ENCODE peak calls at places on chromosomes 16 and 17, in eight cellular contexts. M is cardiac muscle cell, L is Panc1, Y is stomach, O is OCI-LY7, H is left ventricle myocardium inferior, X is heart right ventricle, K is uterus. A is an unnamed sample.

GRCh38 chr16:90022209-90023077 is 3.2 kb upstream of the DBNDD1 start:
- DNase-seq in M (no peak), L (peak; percentile 39), Y (peak; percentile 95), O (peak; percentile 84), H (peak; percentile 92), X (peak; percentile 93), K (peak; percentile 87), A (no peak)

GRCh38 chr16:84471316-84471715 is 33.1 kb downstream of the MEAK7 start:
- DNase-seq in M (no peak), L (no peak), Y (peak; percentile 22), O (no peak), H (no peak), X (no peak), K (no peak), A (no peak)

GRCh38 chr16:10405386-10405939 is 19.6 kb downstream of the ATF7IP2 start:
- DNase-seq in M (no peak), L (no peak), Y (no peak), O (no peak), H (no peak), X (peak; percentile 60), K (no peak), A (no peak)

GRCh38 chr16:67966549-67967182 is 1.8 kb downstream of the SLC12A4 start:
- DNase-seq in M (no peak), L (no peak), Y (no peak), O (no peak), H (no peak), X (peak; percentile 37), K (no peak), A (no peak)

GRCh38 chr16:78535098-78535497 is 435.6 kb downstream of the WWOX start:
- DNase-seq in M (no peak), L (no peak), Y (no peak), O (no peak), H (no peak), X (no peak), K (no peak), A (no peak)

GRCh38 chr16:50910698-50911025 is 168.8 kb downstream of the CYLD start:
- DNase-seq in M (no peak), L (no peak), Y (no peak), O (no peak), H (no peak), X (no peak), K (no peak), A (no peak)

GRCh38 chr16:55735120-55735781 is 79.5 kb downstream of the SLC6A2 start:
- DNase-seq in M (no peak), L (no peak), Y (no peak), O (no peak), H (no peak), X (no peak), K (no peak), A (no peak)

GRCh38 chr16:67915831-67916723 is 15.6 kb downstream of the CTRL start:
- DNase-seq in M (no peak), L (no peak), Y (peak; percentile 81), O (no peak), H (no peak), X (no peak), K (no peak), A (no peak)

GRCh38 chr17:16407911-16408588 is 7.3 kb upstream of the TRPV2 start:
- DNase-seq in M (peak; percentile 71), L (no peak), Y (peak; percentile 78), O (peak; percentile 70), H (peak; percentile 64), X (peak; percentile 73), K (peak; percentile 74), A (no peak)

GRCh38 chr17:73349138-73349537 is 37.3 kb upstream of the CDC42EP4 start:
- DNase-seq in M (no peak), L (no peak), Y (no peak), O (no peak), H (no peak), X (no peak), K (no peak), A (no peak)
- H3K27ac ChIP-seq in M (no peak overlapping the region), L (no peak overlapping the region), Y (peak overlapping the region; percentile 61), O (no peak overlapping the region), H (peak overlapping the region; percentile 23), X (peak overlapping the region; percentile 1), K (peak overlapping the region; percentile 78), A (no peak overlapping the region)

DNA sequence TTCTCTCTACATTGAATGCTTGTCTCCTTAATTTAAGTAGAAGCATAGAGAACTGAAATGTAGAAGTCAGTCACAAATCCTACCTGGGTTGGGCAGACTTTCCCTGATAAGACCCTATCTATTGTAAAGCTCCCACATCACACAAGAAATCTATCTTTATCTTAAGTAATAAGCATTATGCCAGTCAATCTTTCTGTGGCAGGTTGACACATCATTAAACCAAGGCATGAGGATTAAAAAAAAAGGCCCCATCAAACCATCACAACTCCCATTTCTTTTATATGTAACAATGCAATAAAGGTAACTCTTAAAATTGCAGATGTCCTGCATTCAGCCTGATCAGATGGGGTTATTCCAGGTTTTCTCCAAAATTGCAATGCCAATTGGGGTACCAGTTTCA is 311.8 kb downstream of the TOX3 start:
- DNase-seq in M (no peak), L (no peak), Y (no peak), O (no peak), H (no peak), X (no peak), K (no peak), A (no peak)
- H3K27ac ChIP-seq in M (no peak overlapping the region), L (no peak overlapping the region), Y (no peak overlapping the region), O (no peak overlapping the region), H (no peak overlapping the region), X (no peak overlapping the region), K (no peak overlapping the region), A (no peak overlapping the region)

GRCh38 chr17:9229160-9229825 is 208.0 kb downstream of the NTN1 start:
- DNase-seq in M (no peak), L (no peak), Y (no peak), O (no peak), H (no peak), X (no peak), K (no peak), A (no peak)
- H3K27ac ChIP-seq in M (no peak overlapping the region), L (no peak overlapping the region), Y (no peak overlapping the region), O (no peak overlapping the region), H (no peak overlapping the region), X (no peak overlapping the region), K (peak overlapping the region; percentile 89), A (no peak overlapping the region)

DNA sequence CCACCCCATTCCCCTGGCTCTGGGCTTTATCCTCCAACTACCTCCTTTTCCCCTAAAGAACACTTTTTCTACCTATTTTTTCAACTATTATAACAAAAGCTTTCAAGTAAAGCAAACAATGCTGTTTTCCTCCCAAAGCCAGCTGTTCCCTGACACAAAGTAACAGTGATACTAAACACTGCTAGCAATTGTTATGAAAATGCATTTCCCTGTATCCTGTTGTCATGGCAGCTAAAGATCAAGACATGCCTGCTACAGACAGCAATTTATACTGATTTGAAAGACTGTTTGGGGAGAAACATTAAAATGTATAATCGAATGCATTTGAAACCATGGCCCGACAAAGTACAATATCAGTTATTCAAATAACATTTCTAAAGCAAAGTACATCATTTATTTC is 89.2 kb downstream of the CHD9NB start:
- DNase-seq in M (no peak), L (no peak), Y (no peak), O (no peak), H (no peak), X (no peak), K (no peak), A (no peak)
- H3K27ac ChIP-seq in M (no peak overlapping the region), L (no peak overlapping the region), Y (no peak overlapping the region), O (no peak overlapping the region), H (no peak overlapping the region), X (no peak overlapping the region), K (no peak overlapping the region), A (no peak overlapping the region)